ENCODE peak calls at places on chromosomes 4 and X, in eight cellular contexts. E, Y, X, C, O, I, Q and P are unnamed samples.

GRCh38 chrX:123570011-123570590 is 162.8 kb downstream of the THOC2 start:
- DNase-seq in E (no peak), Y (no peak), X (no peak), C (peak), O (no peak), I (no peak), Q (no peak), P (no peak)

GRCh38 chr4:126697748-126698147 is 935.0 kb upstream of the INTU start:
- DNase-seq in E (no peak), Y (no peak), X (no peak), C (no peak), O (no peak), I (no peak), Q (no peak), P (no peak)

GRCh38 chr4:76002176-76002575 is 5.1 kb downstream of the CXCL9 start:
- DNase-seq in E (no peak), Y (no peak), X (no peak), C (no peak), O (no peak), I (no peak), Q (no peak), P (no peak)

GRCh38 chr4:159103406-159104131 is 690 bp downstream of the RAPGEF2 start:
- DNase-seq in E (peak), Y (peak), X (no peak), C (peak), O (peak), I (peak), Q (peak), P (peak)

GRCh38 chrX:20315140-20315539 is 48.4 kb upstream of the RPS6KA3 start:
- DNase-seq in E (no peak), Y (no peak), X (peak), C (no peak), O (no peak), I (no peak), Q (no peak), P (no peak)

GRCh38 chr4:1793496-1793840 is 375 bp downstream of the FGFR3 start:
- DNase-seq in E (no peak), Y (peak), X (no peak), C (peak), O (peak), I (peak), Q (no peak), P (peak)

GRCh38 chr4:183241322-183241640 is 78.8 kb downstream of the CLDN22 start:
- DNase-seq in E (no peak), Y (no peak), X (no peak), C (peak), O (no peak), I (no peak), Q (no peak), P (no peak)

GRCh38 chr4:87007345-87008181 is 72.8 kb downstream of the AFF1 start:
- DNase-seq in E (peak), Y (peak), X (no peak), C (peak), O (peak), I (peak), Q (peak), P (peak)

GRCh38 chrX:31656013-31656412 is 584.2 kb upstream of the FTHL17 start:
- DNase-seq in E (no peak), Y (no peak), X (no peak), C (no peak), O (no peak), I (no peak), Q (no peak), P (no peak)

GRCh38 chrX:134801267-134801666 is 143.0 kb upstream of the PLAC1 start:
- DNase-seq in E (no peak), Y (no peak), X (no peak), C (no peak), O (no peak), I (no peak), Q (no peak), P (no peak)

GRCh38 chrX:49197543-49198087 is 2.4 kb downstream of the SYP start:
- DNase-seq in E (no peak), Y (no peak), X (no peak), C (no peak), O (no peak), I (no peak), Q (no peak), P (no peak)

GRCh38 chrX:110750526-110751189 is 45.0 kb downstream of the CHRDL1 start:
- DNase-seq in E (no peak), Y (no peak), X (no peak), C (no peak), O (no peak), I (no peak), Q (no peak), P (no peak)

GRCh38 chr4:141851246-141851891 is 215.0 kb downstream of the IL15 start:
- DNase-seq in E (no peak), Y (no peak), X (no peak), C (no peak), O (no peak), I (no peak), Q (no peak), P (no peak)

GRCh38 chr4:46270986-46271596 is 118.8 kb downstream of the GABRA2 start:
- DNase-seq in E (no peak), Y (peak), X (peak), C (no peak), O (no peak), I (no peak), Q (no peak), P (no peak)

GRCh38 chr4:46277165-46277951 is 112.6 kb downstream of the GABRA2 start:
- DNase-seq in E (no peak), Y (no peak), X (no peak), C (no peak), O (no peak), I (no peak), Q (no peak), P (no peak)

DNA sequence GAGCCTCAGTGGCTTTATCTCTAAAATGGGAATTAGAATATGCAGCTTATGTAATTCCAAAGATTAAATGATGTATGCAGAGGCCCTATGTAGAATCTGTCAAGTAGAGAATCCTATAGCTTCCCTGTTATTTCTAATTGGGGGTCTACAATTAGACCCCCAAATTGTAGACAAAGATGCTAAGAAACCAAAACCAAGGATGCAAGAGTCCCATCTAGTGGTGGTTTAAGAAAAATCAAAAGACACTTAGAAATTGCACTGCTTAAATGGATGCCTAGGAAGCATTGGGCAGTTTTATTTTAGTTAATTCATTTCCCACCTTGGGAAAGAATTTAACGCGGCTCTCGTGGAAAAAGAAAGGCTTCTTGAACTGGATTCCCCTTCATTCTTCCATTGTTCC is 115.2 kb downstream of the GABRA2 start:
- DNase-seq in E (no peak), Y (peak), X (no peak), C (no peak), O (no peak), I (no peak), Q (no peak), P (no peak)
- TF ChIP-seq CTCF in E (no peak), Y (peak), X (peak), C (peak), O (no peak), I (peak), Q (peak), P (no peak)

DNA sequence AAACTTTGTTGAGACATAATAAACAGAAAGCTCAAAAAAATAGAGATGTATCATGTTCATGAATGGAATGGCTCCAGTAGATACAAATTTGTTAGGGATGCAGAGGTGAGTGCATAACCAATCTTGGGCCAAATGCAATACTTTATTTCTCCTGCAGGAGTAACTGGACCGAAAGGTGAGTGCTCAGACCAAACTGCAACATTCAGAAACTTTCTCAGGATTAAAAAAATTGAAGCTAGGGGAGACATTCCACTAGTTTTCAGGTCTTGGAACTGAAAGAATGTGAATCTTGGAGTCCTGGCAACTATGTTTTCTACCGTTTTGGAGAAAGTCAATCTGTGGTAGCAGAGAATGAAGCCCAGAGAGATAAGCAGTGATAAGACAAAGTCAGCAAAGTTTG is 21.2 kb upstream of the LCORL start:
- DNase-seq in E (no peak), Y (no peak), X (no peak), C (no peak), O (no peak), I (no peak), Q (no peak), P (no peak)
- TF ChIP-seq CTCF in E (no peak), Y (peak), X (no peak), C (peak), O (no peak), I (no peak), Q (peak), P (peak)

GRCh38 chr4:79340568-79340967 is 14.7 kb upstream of the NAA11 start:
- DNase-seq in E (no peak), Y (no peak), X (no peak), C (no peak), O (no peak), I (no peak), Q (no peak), P (no peak)

GRCh38 chr4:79334341-79334740 is 8.5 kb upstream of the NAA11 start:
- DNase-seq in E (no peak), Y (no peak), X (no peak), C (no peak), O (no peak), I (no peak), Q (no peak), P (no peak)

GRCh38 chr4:79331126-79331876 is 5.4 kb upstream of the NAA11 start:
- DNase-seq in E (no peak), Y (no peak), X (no peak), C (no peak), O (no peak), I (no peak), Q (no peak), P (no peak)

GRCh38 chr4:79338148-79338547 is 12.3 kb upstream of the NAA11 start:
- DNase-seq in E (no peak), Y (no peak), X (peak), C (no peak), O (no peak), I (no peak), Q (no peak), P (no peak)

GRCh38 chr4:79334783-79335182 is 8.9 kb upstream of the NAA11 start:
- DNase-seq in E (no peak), Y (no peak), X (no peak), C (no peak), O (no peak), I (no peak), Q (no peak), P (no peak)
- TF ChIP-seq CTCF in E (no peak), Y (no peak), X (no peak), C (no peak), O (no peak), I (no peak), Q (no peak), P (no peak)

GRCh38 chrX:15834051-15834450 is 20.6 kb downstream of the AP1S2 start:
- DNase-seq in E (no peak), Y (no peak), X (no peak), C (no peak), O (no peak), I (no peak), Q (no peak), P (no peak)

GRCh38 chrX:15843960-15844359 is 10.7 kb downstream of the AP1S2 start:
- DNase-seq in E (no peak), Y (no peak), X (no peak), C (no peak), O (no peak), I (no peak), Q (no peak), P (no peak)

GRCh38 chrX:15834827-15835595 is 19.6 kb downstream of the AP1S2 start:
- DNase-seq in E (no peak), Y (peak), X (no peak), C (no peak), O (no peak), I (no peak), Q (no peak), P (no peak)

GRCh38 chrX:15838017-15838416 is 16.6 kb downstream of the AP1S2 start:
- DNase-seq in E (no peak), Y (no peak), X (no peak), C (no peak), O (no peak), I (no peak), Q (no peak), P (peak)
- TF ChIP-seq CTCF in E (no peak), Y (no peak), X (peak), C (peak), O (no peak), I (no peak), Q (peak), P (peak)

DNA sequence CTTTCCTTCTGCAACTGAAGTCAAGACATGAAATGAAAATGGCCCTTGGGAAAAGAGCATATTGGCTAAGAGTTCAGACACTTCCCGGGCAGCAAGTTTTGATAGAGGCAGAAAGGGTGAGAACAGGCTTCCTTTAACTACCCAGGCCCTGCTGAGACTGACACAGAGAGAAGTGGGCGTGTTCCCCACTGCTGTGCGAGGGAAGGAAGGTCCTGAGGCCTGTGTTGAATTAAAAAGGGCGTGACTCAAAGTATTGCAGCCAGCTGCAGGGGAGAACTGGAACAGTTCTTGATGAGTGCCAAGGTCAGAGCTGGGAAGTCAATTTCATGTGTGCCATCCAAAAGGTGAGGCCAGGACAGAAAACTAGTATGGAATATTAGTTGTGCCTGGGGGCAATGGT is 34.0 kb upstream of the ADGRG2 start:
- DNase-seq in E (no peak), Y (peak), X (no peak), C (no peak), O (no peak), I (no peak), Q (no peak), P (no peak)
- TF ChIP-seq CTCF in E (no peak), Y (no peak), X (no peak), C (no peak), O (no peak), I (no peak), Q (no peak), P (no peak)

DNA sequence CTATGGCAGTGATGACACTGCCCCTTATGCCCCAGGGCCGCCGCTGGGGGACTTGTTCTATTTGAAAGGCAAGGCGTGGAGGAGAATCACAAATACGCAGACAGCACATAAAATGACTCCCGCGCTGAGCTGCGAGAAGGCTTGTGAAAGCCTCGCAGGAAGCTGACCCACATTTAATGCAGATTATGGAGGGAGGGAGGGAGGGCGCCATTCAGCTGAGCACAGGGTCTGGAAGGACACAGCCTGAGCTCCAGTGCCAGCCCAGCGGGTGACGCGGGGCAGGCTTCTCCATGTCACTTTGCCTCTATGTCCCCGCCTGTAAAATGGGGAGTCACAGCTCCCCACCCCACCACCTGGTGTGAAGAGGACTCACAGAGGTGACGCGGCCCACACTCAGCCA is 14.3 kb downstream of the ABLIM2 start:
- DNase-seq in E (no peak), Y (no peak), X (no peak), C (no peak), O (no peak), I (no peak), Q (peak), P (no peak)
- TF ChIP-seq CTCF in E (no peak), Y (no peak), X (no peak), C (no peak), O (no peak), I (no peak), Q (no peak), P (no peak)

GRCh38 chr4:98657531-98658286 is 702 bp downstream of the TSPAN5 start:
- DNase-seq in E (no peak), Y (peak), X (no peak), C (peak), O (no peak), I (peak), Q (peak), P (peak)

GRCh38 chr4:98661356-98662054 is 3.1 kb upstream of the TSPAN5 start:
- DNase-seq in E (no peak), Y (no peak), X (no peak), C (no peak), O (no peak), I (no peak), Q (no peak), P (no peak)

GRCh38 chr4:98658287-98659105 is at the start of gene TSPAN5:
- DNase-seq in E (peak), Y (peak), X (no peak), C (peak), O (peak), I (peak), Q (peak), P (peak)

GRCh38 chr4:98659741-98660507 is 1.5 kb upstream of the TSPAN5 start:
- DNase-seq in E (no peak), Y (no peak), X (no peak), C (no peak), O (no peak), I (no peak), Q (no peak), P (no peak)

DNA sequence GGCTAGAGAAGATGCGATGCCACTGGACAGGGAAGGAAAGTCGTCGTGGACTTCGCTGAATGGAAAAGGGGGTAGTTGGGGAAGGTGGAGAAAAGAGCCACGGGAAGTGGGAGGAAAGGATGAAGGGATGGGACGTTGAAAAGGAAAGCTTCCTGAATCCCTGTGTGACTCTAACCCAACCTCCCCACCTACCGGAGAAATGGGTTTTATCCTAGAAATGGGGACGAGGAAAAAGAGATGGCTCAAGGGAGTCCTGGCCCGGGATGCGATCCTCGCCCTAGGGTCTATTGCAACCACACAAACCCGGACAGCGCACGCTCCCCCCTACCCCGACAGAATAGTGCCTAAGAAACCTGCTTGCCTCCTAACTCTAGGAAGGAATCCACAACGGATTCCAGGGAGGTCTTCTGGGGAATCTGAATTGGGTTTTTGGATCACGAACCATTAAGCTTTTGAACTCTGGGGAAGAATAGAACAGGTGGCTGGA is 738 bp upstream of the TSPAN5 start:
- DNase-seq in E (no peak), Y (peak), X (no peak), C (no peak), O (no peak), I (no peak), Q (peak), P (peak)
- TF ChIP-seq CTCF in E (no peak), Y (no peak), X (no peak), C (no peak), O (no peak), I (no peak), Q (no peak), P (no peak)